ENCODE peak calls at places on chromosome 1, in five cellular contexts. One of them, this sample, is unnamed.
A peak's percentile ranks its signal among the peaks of the same experiment; 100 is the strongest.

GRCh38 chr1:226406401-226406881 is 1.5 kb downstream of the PARP1 start:
- DNase-seq in hippocampal formation: no peak
- DNase-seq in RPMI8226: peak; percentile 69
- DNase-seq in DMS53: peak; percentile 49
- DNase-seq in osteocyte: no peak
- DNase-seq in this sample: no peak

GRCh38 chr1:160800645-160801408 is 4.9 kb downstream of the LY9 start:
- DNase-seq in hippocampal formation: no peak
- DNase-seq in RPMI8226: no peak
- DNase-seq in osteocyte: no peak
- DNase-seq in DMS53: no peak
- DNase-seq in this sample: no peak

GRCh38 chr1:228265167-228265566 is 57.3 kb downstream of the OBSCN start:
- DNase-seq in DMS53: peak; percentile 9
- DNase-seq in RPMI8226: peak; percentile 39
- DNase-seq in osteocyte: no peak
- DNase-seq in hippocampal formation: no peak
- DNase-seq in this sample: no peak

GRCh38 chr1:100941098-100941527 is 45.2 kb downstream of the SLC30A7 start:
- DNase-seq in RPMI8226: no peak
- DNase-seq in hippocampal formation: no peak
- DNase-seq in osteocyte: no peak
- DNase-seq in DMS53: no peak
- DNase-seq in this sample: no peak

GRCh38 chr1:77036560-77036959 is 169.3 kb downstream of the ST6GALNAC5 start:
- DNase-seq in osteocyte: no peak
- DNase-seq in RPMI8226: peak; percentile 48
- DNase-seq in DMS53: peak; percentile 27
- DNase-seq in hippocampal formation: no peak
- DNase-seq in this sample: no peak

GRCh38 chr1:151914076-151914475 is 4.8 kb upstream of the THEM4 start:
- DNase-seq in hippocampal formation: no peak
- DNase-seq in RPMI8226: no peak
- DNase-seq in osteocyte: no peak
- DNase-seq in DMS53: no peak
- DNase-seq in this sample: no peak

GRCh38 chr1:54499097-54500029 is 48.7 kb upstream of the ACOT11 start:
- DNase-seq in RPMI8226: peak; percentile 63
- DNase-seq in hippocampal formation: no peak
- DNase-seq in osteocyte: no peak
- DNase-seq in DMS53: peak; percentile 89
- DNase-seq in this sample: no peak

GRCh38 chr1:43344267-43344666 is 6.6 kb downstream of the MPL start:
- DNase-seq in RPMI8226: no peak
- DNase-seq in osteocyte: no peak
- DNase-seq in hippocampal formation: no peak
- DNase-seq in DMS53: no peak
- DNase-seq in this sample: no peak

GRCh38 chr1:23556661-23557470 is 2.4 kb downstream of the ID3 start:
- DNase-seq in hippocampal formation: no peak
- DNase-seq in DMS53: peak; percentile 93
- DNase-seq in osteocyte: no peak
- DNase-seq in RPMI8226: no peak
- DNase-seq in this sample: no peak

GRCh38 chr1:44792736-44793502 is 4.9 kb upstream of the BEST4 start:
- DNase-seq in DMS53: no peak
- DNase-seq in RPMI8226: no peak
- DNase-seq in hippocampal formation: no peak
- DNase-seq in osteocyte: no peak
- DNase-seq in this sample: no peak

GRCh38 chr1:31573261-31573660 is 3.1 kb upstream of the TINAGL1 start:
- DNase-seq in DMS53: no peak
- DNase-seq in osteocyte: peak; percentile 65
- DNase-seq in RPMI8226: no peak
- DNase-seq in hippocampal formation: no peak
- DNase-seq in this sample: no peak

GRCh38 chr1:118984086-118984989 is 3.8 kb downstream of the TBX15 start:
- DNase-seq in hippocampal formation: no peak
- DNase-seq in DMS53: no peak
- DNase-seq in RPMI8226: no peak
- DNase-seq in osteocyte: no peak
- DNase-seq in this sample: no peak

GRCh38 chr1:220527279-220528048 is 472 bp upstream of the MARK1 start:
- DNase-seq in DMS53: peak; percentile 84
- DNase-seq in hippocampal formation: peak; percentile 50
- DNase-seq in RPMI8226: no peak
- DNase-seq in osteocyte: no peak
- DNase-seq in this sample: no peak